ENCODE peak calls at places on chromosomes 11 and 22, in nine cellular contexts. One of them, this sample, is unnamed.

GRCh38 chr11:33178443-33179154 is 17.3 kb upstream of the CSTF3 start:
- DNase-seq in GM23338: peak; percentile 19
- DNase-seq in A673: no peak
- DNase-seq in cardiac fibroblast: no peak
- DNase-seq in coronary artery: no peak
- DNase-seq in brain microvascular endothelial cell: peak; percentile 24
- DNase-seq in lower lobe of right lung: no peak
- DNase-seq in fibroblast of mammary gland: no peak
- DNase-seq in fibroblast of pulmonary artery: no peak
- DNase-seq in this sample: no peak

GRCh38 chr11:95671768-95672167 is 117.8 kb downstream of the FAM76B start:
- DNase-seq in GM23338: no peak
- DNase-seq in A673: no peak
- DNase-seq in cardiac fibroblast: peak; percentile 64
- DNase-seq in coronary artery: no peak
- DNase-seq in brain microvascular endothelial cell: no peak
- DNase-seq in lower lobe of right lung: no peak
- DNase-seq in fibroblast of mammary gland: peak; percentile 29
- DNase-seq in fibroblast of pulmonary artery: no peak
- DNase-seq in this sample: no peak

GRCh38 chr11:26703792-26704191 is 18.1 kb downstream of the SLC5A12 start:
- DNase-seq in GM23338: no peak
- DNase-seq in A673: no peak
- DNase-seq in cardiac fibroblast: no peak
- DNase-seq in coronary artery: no peak
- DNase-seq in brain microvascular endothelial cell: no peak
- DNase-seq in lower lobe of right lung: no peak
- DNase-seq in fibroblast of mammary gland: no peak
- DNase-seq in fibroblast of pulmonary artery: no peak
- DNase-seq in this sample: no peak

GRCh38 chr11:90639687-90640086 is 416.8 kb upstream of the CHORDC1 start:
- DNase-seq in GM23338: peak; percentile 38
- DNase-seq in A673: peak; percentile 37
- DNase-seq in cardiac fibroblast: no peak
- DNase-seq in coronary artery: no peak
- DNase-seq in brain microvascular endothelial cell: peak; percentile 17
- DNase-seq in lower lobe of right lung: no peak
- DNase-seq in fibroblast of mammary gland: no peak
- DNase-seq in fibroblast of pulmonary artery: peak; percentile 9
- DNase-seq in this sample: no peak

GRCh38 chr11:48029686-48030279 is 49.4 kb downstream of the PTPRJ start:
- DNase-seq in GM23338: no peak
- DNase-seq in A673: no peak
- DNase-seq in cardiac fibroblast: no peak
- DNase-seq in coronary artery: no peak
- DNase-seq in brain microvascular endothelial cell: no peak
- DNase-seq in lower lobe of right lung: no peak
- DNase-seq in fibroblast of mammary gland: no peak
- DNase-seq in fibroblast of pulmonary artery: no peak
- DNase-seq in this sample: no peak

GRCh38 chr22:24107668-24108067 is 73.6 kb upstream of the SUSD2 start:
- DNase-seq in GM23338: no peak
- DNase-seq in A673: peak; percentile 40
- DNase-seq in cardiac fibroblast: peak; percentile 92
- DNase-seq in coronary artery: peak; percentile 87
- DNase-seq in brain microvascular endothelial cell: peak; percentile 61
- DNase-seq in lower lobe of right lung: peak; percentile 57
- DNase-seq in fibroblast of mammary gland: peak; percentile 92
- DNase-seq in fibroblast of pulmonary artery: peak; percentile 89
- DNase-seq in this sample: peak; percentile 87

GRCh38 chr11:61120865-61121831 is 18.9 kb downstream of the CD5 start:
- DNase-seq in GM23338: no peak
- DNase-seq in A673: peak; percentile 81
- DNase-seq in cardiac fibroblast: peak; percentile 43
- DNase-seq in coronary artery: no peak
- DNase-seq in brain microvascular endothelial cell: no peak
- DNase-seq in lower lobe of right lung: no peak
- DNase-seq in fibroblast of mammary gland: peak; percentile 12
- DNase-seq in fibroblast of pulmonary artery: peak; percentile 38
- DNase-seq in this sample: no peak

GRCh38 chr11:97460091-97460490 is 1070.3 kb downstream of the JRKL start:
- DNase-seq in GM23338: no peak
- DNase-seq in A673: no peak
- DNase-seq in cardiac fibroblast: peak; percentile 40
- DNase-seq in coronary artery: no peak
- DNase-seq in brain microvascular endothelial cell: no peak
- DNase-seq in lower lobe of right lung: no peak
- DNase-seq in fibroblast of mammary gland: no peak
- DNase-seq in fibroblast of pulmonary artery: peak; percentile 11
- DNase-seq in this sample: no peak

GRCh38 chr11:126703661-126704060 is 296.9 kb downstream of the KIRREL3 start:
- DNase-seq in GM23338: no peak
- DNase-seq in A673: no peak
- DNase-seq in cardiac fibroblast: no peak
- DNase-seq in coronary artery: no peak
- DNase-seq in brain microvascular endothelial cell: no peak
- DNase-seq in lower lobe of right lung: no peak
- DNase-seq in fibroblast of mammary gland: no peak
- DNase-seq in fibroblast of pulmonary artery: no peak
- DNase-seq in this sample: no peak

GRCh38 chr11:132312161-132312560 is 941.7 kb downstream of the NTM start:
- DNase-seq in GM23338: no peak
- DNase-seq in A673: peak; percentile 6
- DNase-seq in cardiac fibroblast: peak; percentile 52
- DNase-seq in coronary artery: no peak
- DNase-seq in brain microvascular endothelial cell: peak; percentile 84
- DNase-seq in lower lobe of right lung: no peak
- DNase-seq in fibroblast of mammary gland: peak; percentile 34
- DNase-seq in fibroblast of pulmonary artery: peak; percentile 73
- DNase-seq in this sample: no peak

DNA sequence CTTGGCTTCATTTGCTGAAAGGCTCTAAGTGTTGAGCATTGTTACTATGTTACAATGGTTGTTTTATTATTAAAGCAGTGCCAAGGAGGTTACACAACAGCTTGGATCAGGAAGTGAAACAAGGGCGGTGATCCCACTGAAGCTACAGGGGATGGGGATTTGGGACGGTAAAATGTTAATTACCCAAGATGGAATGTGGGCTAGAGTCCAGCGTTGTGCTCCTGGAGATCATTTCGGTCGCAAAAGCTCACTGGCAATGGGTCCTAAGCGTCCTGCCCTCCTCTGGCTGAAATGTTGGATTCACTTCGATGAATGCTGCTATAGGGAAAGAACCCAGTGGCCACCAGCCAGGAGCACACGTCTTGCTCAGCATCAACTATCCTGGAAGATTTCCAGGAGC is 48.3 kb downstream of the FAM83F start:
- DNase-seq in GM23338: no peak
- DNase-seq in A673: peak; percentile 78
- DNase-seq in cardiac fibroblast: peak; percentile 79
- DNase-seq in coronary artery: peak; percentile 75
- DNase-seq in brain microvascular endothelial cell: no peak
- DNase-seq in lower lobe of right lung: no peak
- DNase-seq in fibroblast of mammary gland: peak; percentile 76
- DNase-seq in fibroblast of pulmonary artery: peak; percentile 70
- DNase-seq in this sample: peak; percentile 38
- H3K4me3 ChIP-seq in GM23338: no peak overlapping the region
- H3K4me3 ChIP-seq in A673: peak overlapping the region; percentile 59
- H3K4me3 ChIP-seq in cardiac fibroblast: no peak overlapping the region
- H3K4me3 ChIP-seq in coronary artery: peak overlapping the region; percentile 95
- H3K4me3 ChIP-seq in brain microvascular endothelial cell: no peak overlapping the region
- H3K4me3 ChIP-seq in lower lobe of right lung: peak overlapping the region; percentile 71
- H3K4me3 ChIP-seq in fibroblast of mammary gland: peak overlapping the region; percentile 9
- H3K4me3 ChIP-seq in fibroblast of pulmonary artery: no peak overlapping the region
- H3K4me3 ChIP-seq in this sample: peak overlapping the region; percentile 73

DNA sequence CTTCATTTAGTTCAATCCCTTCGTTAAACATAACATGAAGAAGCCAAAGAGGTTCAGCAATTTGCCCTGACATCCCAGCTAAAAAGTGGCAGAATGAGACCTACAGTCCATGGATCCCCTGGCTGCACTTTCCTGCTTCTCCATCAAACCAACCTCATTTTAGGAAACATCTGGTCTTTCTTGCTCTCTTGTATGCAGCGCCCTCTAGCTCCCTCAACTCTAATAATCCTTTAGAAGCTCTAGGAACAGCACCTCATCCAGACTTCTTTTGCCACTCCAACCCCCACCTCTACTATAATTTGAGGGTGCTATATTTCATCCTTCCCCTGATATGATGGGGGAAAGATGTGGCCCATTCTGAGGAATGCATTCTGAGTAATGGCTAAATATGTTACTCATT is 7.4 kb downstream of the CNTF start:
- DNase-seq in GM23338: peak; percentile 86
- DNase-seq in A673: peak; percentile 78
- DNase-seq in cardiac fibroblast: peak; percentile 80
- DNase-seq in coronary artery: no peak
- DNase-seq in brain microvascular endothelial cell: peak; percentile 49
- DNase-seq in lower lobe of right lung: no peak
- DNase-seq in fibroblast of mammary gland: peak; percentile 76
- DNase-seq in fibroblast of pulmonary artery: peak; percentile 72
- DNase-seq in this sample: no peak
- TF ChIP-seq CTCF in GM23338: peak; percentile 79
- TF ChIP-seq CTCF in A673: peak; percentile 83
- TF ChIP-seq CTCF in cardiac fibroblast: peak; percentile 68
- TF ChIP-seq CTCF in coronary artery: no peak
- TF ChIP-seq CTCF in brain microvascular endothelial cell: peak; percentile 75
- TF ChIP-seq CTCF in lower lobe of right lung: peak; percentile 43
- TF ChIP-seq CTCF in fibroblast of mammary gland: peak; percentile 84
- TF ChIP-seq CTCF in fibroblast of pulmonary artery: peak; percentile 75
- TF ChIP-seq CTCF in this sample: peak; percentile 57

GRCh38 chr11:13101836-13102574 is 92.9 kb downstream of the RASSF10 start:
- DNase-seq in GM23338: peak; percentile 15
- DNase-seq in A673: no peak
- DNase-seq in cardiac fibroblast: no peak
- DNase-seq in coronary artery: no peak
- DNase-seq in brain microvascular endothelial cell: no peak
- DNase-seq in lower lobe of right lung: no peak
- DNase-seq in fibroblast of mammary gland: no peak
- DNase-seq in fibroblast of pulmonary artery: no peak
- DNase-seq in this sample: no peak
- H3K4me3 ChIP-seq in GM23338: no peak overlapping the region
- H3K4me3 ChIP-seq in A673: no peak overlapping the region
- H3K4me3 ChIP-seq in cardiac fibroblast: no peak overlapping the region
- H3K4me3 ChIP-seq in coronary artery: no peak overlapping the region
- H3K4me3 ChIP-seq in brain microvascular endothelial cell: no peak overlapping the region
- H3K4me3 ChIP-seq in lower lobe of right lung: no peak overlapping the region
- H3K4me3 ChIP-seq in fibroblast of mammary gland: no peak overlapping the region
- H3K4me3 ChIP-seq in fibroblast of pulmonary artery: no peak overlapping the region
- H3K4me3 ChIP-seq in this sample: no peak overlapping the region

GRCh38 chr11:29518389-29519174 is 498.2 kb downstream of the KCNA4 start:
- DNase-seq in GM23338: peak; percentile 67
- DNase-seq in A673: peak; percentile 71
- DNase-seq in cardiac fibroblast: peak; percentile 31
- DNase-seq in coronary artery: no peak
- DNase-seq in brain microvascular endothelial cell: no peak
- DNase-seq in lower lobe of right lung: peak; percentile 60
- DNase-seq in fibroblast of mammary gland: no peak
- DNase-seq in fibroblast of pulmonary artery: peak; percentile 62
- DNase-seq in this sample: no peak
- TF ChIP-seq CTCF in GM23338: peak; percentile 66
- TF ChIP-seq CTCF in A673: peak; percentile 58
- TF ChIP-seq CTCF in cardiac fibroblast: peak; percentile 27
- TF ChIP-seq CTCF in coronary artery: no peak
- TF ChIP-seq CTCF in brain microvascular endothelial cell: peak; percentile 40
- TF ChIP-seq CTCF in lower lobe of right lung: peak; percentile 17
- TF ChIP-seq CTCF in fibroblast of mammary gland: no peak
- TF ChIP-seq CTCF in fibroblast of pulmonary artery: peak; percentile 26
- TF ChIP-seq CTCF in this sample: no peak

GRCh38 chr11:66676279-66676919 is 1.3 kb downstream of the RBM4B start:
- DNase-seq in GM23338: no peak
- DNase-seq in A673: no peak
- DNase-seq in cardiac fibroblast: no peak
- DNase-seq in coronary artery: peak; percentile 12
- DNase-seq in brain microvascular endothelial cell: no peak
- DNase-seq in lower lobe of right lung: no peak
- DNase-seq in fibroblast of mammary gland: no peak
- DNase-seq in fibroblast of pulmonary artery: no peak
- DNase-seq in this sample: no peak
- H3K4me3 ChIP-seq in GM23338: peak overlapping the region; percentile 65
- H3K4me3 ChIP-seq in A673: peak overlapping the region; percentile 61
- H3K4me3 ChIP-seq in cardiac fibroblast: peak overlapping the region; percentile 74
- H3K4me3 ChIP-seq in coronary artery: peak overlapping the region; percentile 75
- H3K4me3 ChIP-seq in brain microvascular endothelial cell: peak overlapping the region; percentile 17
- H3K4me3 ChIP-seq in lower lobe of right lung: peak overlapping the region; percentile 85
- H3K4me3 ChIP-seq in fibroblast of mammary gland: no peak overlapping the region
- H3K4me3 ChIP-seq in fibroblast of pulmonary artery: peak overlapping the region; percentile 81
- H3K4me3 ChIP-seq in this sample: no peak overlapping the region

DNA sequence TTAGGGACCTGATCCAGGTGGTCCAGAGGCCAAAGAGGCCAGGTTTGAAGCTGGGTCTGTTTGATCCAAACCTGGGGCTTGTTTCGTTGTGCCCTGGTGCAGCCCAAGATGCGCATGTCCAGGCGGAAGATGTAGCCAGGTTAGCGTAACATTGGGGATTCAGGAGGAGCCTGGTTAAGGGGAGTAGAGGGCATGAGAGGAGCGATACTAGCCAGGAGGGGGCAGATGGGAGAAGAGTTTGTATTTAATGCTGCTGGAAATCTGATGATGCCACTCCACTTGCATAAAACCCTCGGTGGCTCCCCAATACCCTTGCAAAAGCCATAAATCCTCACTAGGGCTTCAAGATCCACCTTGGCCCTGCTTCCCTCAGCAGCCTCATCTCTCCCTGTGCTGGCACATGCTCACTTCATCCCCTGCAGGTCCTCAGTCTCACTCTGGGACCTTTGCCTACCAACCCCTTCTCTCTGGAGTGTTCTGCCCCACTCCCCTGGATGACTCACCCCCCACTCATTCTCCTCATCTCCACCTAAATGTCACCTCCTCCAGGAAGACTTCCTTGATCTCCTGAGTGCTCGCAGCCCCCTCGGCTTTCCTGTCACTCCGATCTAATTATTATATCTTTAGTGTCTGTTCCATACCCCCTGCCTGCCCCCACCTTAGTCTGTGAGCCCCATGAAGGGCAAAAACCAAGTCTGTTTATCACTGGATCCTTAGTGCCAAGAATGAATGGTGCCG is 95.9 kb downstream of the MIAT start:
- DNase-seq in GM23338: peak; percentile 63
- DNase-seq in A673: no peak
- DNase-seq in cardiac fibroblast: no peak
- DNase-seq in coronary artery: no peak
- DNase-seq in brain microvascular endothelial cell: no peak
- DNase-seq in lower lobe of right lung: no peak
- DNase-seq in fibroblast of mammary gland: no peak
- DNase-seq in fibroblast of pulmonary artery: no peak
- DNase-seq in this sample: no peak
- TF ChIP-seq CTCF in GM23338: peak; percentile 38
- TF ChIP-seq CTCF in A673: no peak
- TF ChIP-seq CTCF in cardiac fibroblast: peak; percentile 17
- TF ChIP-seq CTCF in coronary artery: no peak
- TF ChIP-seq CTCF in brain microvascular endothelial cell: peak; percentile 44
- TF ChIP-seq CTCF in lower lobe of right lung: no peak
- TF ChIP-seq CTCF in fibroblast of mammary gland: peak; percentile 14
- TF ChIP-seq CTCF in fibroblast of pulmonary artery: no peak
- TF ChIP-seq CTCF in this sample: no peak

This sample was measured in right lobe of liver.